ENCODE peak calls at places on chromosomes 12 and 14, in four cellular contexts. C, L, F and P are unnamed samples.

GRCh38 chr14:93926873-93927571 is at the start of gene FAM181A:
- DNase-seq in C (no peak), L (no peak), F (no peak), P (peak)

GRCh38 chr14:75806247-75806876 is 145.3 kb downstream of the TTLL5 start:
- DNase-seq in C (no peak), L (no peak), F (no peak), P (no peak)

GRCh38 chr12:23950775-23951391 is 1.4 kb upstream of the SOX5 start:
- DNase-seq in C (peak), L (no peak), F (no peak), P (peak)

GRCh38 chr14:102914474-102915291 is 7.8 kb upstream of the AMN start:
- DNase-seq in C (no peak), L (no peak), F (no peak), P (no peak)

GRCh38 chr12:57616383-57617101 is 5.3 kb downstream of the ARHGEF25 start:
- DNase-seq in C (no peak), L (no peak), F (no peak), P (no peak)

GRCh38 chr12:123164222-123164621 is 13.3 kb upstream of the PITPNM2 start:
- DNase-seq in C (no peak), L (no peak), F (no peak), P (no peak)

GRCh38 chr12:115619061-115619460 is 658.4 kb downstream of the MED13L start:
- DNase-seq in C (no peak), L (no peak), F (no peak), P (no peak)

GRCh38 chr14:80213602-80214001 is 2.3 kb upstream of the DIO2 start:
- DNase-seq in C (peak), L (no peak), F (no peak), P (no peak)

GRCh38 chr14:63513756-63514155 is 29.4 kb downstream of the PPP2R5E start:
- DNase-seq in C (no peak), L (no peak), F (no peak), P (no peak)

GRCh38 chr12:14874882-14875281 is 10.8 kb downstream of the MGP start:
- DNase-seq in C (no peak), L (no peak), F (no peak), P (no peak)

GRCh38 chr12:5997260-5997659 is 52.2 kb upstream of the ANO2 start:
- DNase-seq in C (no peak), L (no peak), F (no peak), P (no peak)

GRCh38 chr12:13472690-13473089 is 276.2 kb downstream of the EMP1 start:
- DNase-seq in C (no peak), L (no peak), F (no peak), P (no peak)

GRCh38 chr12:68780731-68781130 is 27.2 kb upstream of the MDM2 start:
- DNase-seq in C (peak), L (no peak), F (no peak), P (no peak)

GRCh38 chr14:105424861-105425260 is 5.2 kb downstream of the MTA1 start:
- DNase-seq in C (no peak), L (no peak), F (no peak), P (no peak)

GRCh38 chr12:93678779-93679178 is 1.6 kb downstream of the CRADD start:
- DNase-seq in C (no peak), L (no peak), F (no peak), P (no peak)

GRCh38 chr12:50550530-50551223 is 45.9 kb downstream of the DIP2B start:
- DNase-seq in C (no peak), L (no peak), F (no peak), P (no peak)

GRCh38 chr12:114414866-114415524 is 9.1 kb upstream of the TBX5 start:
- DNase-seq in C (no peak), L (no peak), F (no peak), P (no peak)

GRCh38 chr12:39375206-39375808 is 67.6 kb downstream of the KIF21A start:
- DNase-seq in C (no peak), L (no peak), F (no peak), P (no peak)

GRCh38 chr14:77088645-77089044 is 9.4 kb upstream of the CIPC start:
- DNase-seq in C (no peak), L (no peak), F (no peak), P (no peak)

GRCh38 chr12:121196902-121197301 is 13.0 kb upstream of the P2RX4 start:
- DNase-seq in C (no peak), L (no peak), F (no peak), P (no peak)

GRCh38 chr12:19695244-19696098 is 256.2 kb downstream of the AEBP2 start:
- DNase-seq in C (no peak), L (no peak), F (no peak), P (no peak)

GRCh38 chr12:67208326-67209067 is 60.7 kb upstream of the CAND1 start:
- DNase-seq in C (no peak), L (no peak), F (no peak), P (no peak)

GRCh38 chr14:87443787-87444186 is 549.2 kb downstream of the GALC start:
- DNase-seq in C (no peak), L (no peak), F (no peak), P (no peak)

GRCh38 chr12:54431911-54432814 is 13.1 kb upstream of the ITGA5 start:
- DNase-seq in C (peak), L (peak), F (no peak), P (no peak)

GRCh38 chr12:109797905-109798669 is 35.1 kb downstream of the TRPV4 start:
- DNase-seq in C (peak), L (no peak), F (no peak), P (no peak)

GRCh38 chr14:102498005-102498677 is 11.4 kb downstream of the ANKRD9 start:
- DNase-seq in C (no peak), L (no peak), F (no peak), P (no peak)

GRCh38 chr14:30656190-30656632 is 34.1 kb downstream of the SCFD1 start:
- DNase-seq in C (peak), L (no peak), F (peak), P (peak)

GRCh38 chr14:30657050-30657449 is 34.9 kb downstream of the SCFD1 start:
- DNase-seq in C (no peak), L (no peak), F (no peak), P (no peak)

GRCh38 chr14:30655658-30656057 is 33.5 kb downstream of the SCFD1 start:
- DNase-seq in C (no peak), L (no peak), F (no peak), P (no peak)

GRCh38 chr14:30658645-30659044 is 36.5 kb downstream of the SCFD1 start:
- DNase-seq in C (no peak), L (no peak), F (no peak), P (no peak)

DNA sequence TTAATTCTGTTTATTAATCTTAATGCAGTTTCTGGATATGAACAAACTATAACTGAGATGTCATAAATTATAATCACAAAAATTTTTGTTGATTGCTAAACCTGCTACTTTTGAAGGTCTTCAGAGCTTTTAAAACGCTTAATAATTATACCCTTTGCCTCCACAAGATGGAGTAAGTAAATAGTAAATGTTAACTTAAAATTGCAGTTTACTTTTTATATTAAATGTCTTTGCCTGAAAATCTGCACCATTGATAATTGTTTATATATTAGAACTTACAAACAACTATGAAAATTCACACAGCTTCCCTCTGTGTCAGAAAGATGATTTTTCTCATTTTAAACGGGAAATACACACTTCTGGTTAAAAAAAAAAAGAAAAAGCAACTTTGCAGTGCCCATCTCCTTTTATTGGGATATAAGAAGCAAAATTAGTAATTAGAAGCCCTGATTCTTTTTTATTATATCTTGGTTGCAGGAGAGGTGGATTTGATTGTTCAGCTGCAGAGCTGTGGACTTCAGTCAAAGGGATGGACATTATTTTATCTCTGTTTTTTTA is 35.6 kb downstream of the SCFD1 start:
- DNase-seq in C (no peak), L (no peak), F (peak), P (no peak)
- TF ChIP-seq CTCF in C (peak), L (peak), F (peak), P (peak)

GRCh38 chr12:52975820-52976573 is 27.1 kb downstream of the KRT18 start:
- DNase-seq in C (no peak), L (no peak), F (no peak), P (no peak)
- TF ChIP-seq CTCF in C (peak), L (no peak), F (peak), P (no peak)

GRCh38 chr14:67882973-67883372 is 63.4 kb downstream of the RAD51B start:
- DNase-seq in C (no peak), L (no peak), F (no peak), P (no peak)

GRCh38 chr14:67881225-67881624 is 61.6 kb downstream of the RAD51B start:
- DNase-seq in C (peak), L (no peak), F (no peak), P (no peak)

GRCh38 chr14:67886221-67886620 is 66.6 kb downstream of the RAD51B start:
- DNase-seq in C (peak), L (no peak), F (no peak), P (no peak)

GRCh38 chr14:67887478-67887877 is 67.9 kb downstream of the RAD51B start:
- DNase-seq in C (no peak), L (no peak), F (no peak), P (no peak)

DNA sequence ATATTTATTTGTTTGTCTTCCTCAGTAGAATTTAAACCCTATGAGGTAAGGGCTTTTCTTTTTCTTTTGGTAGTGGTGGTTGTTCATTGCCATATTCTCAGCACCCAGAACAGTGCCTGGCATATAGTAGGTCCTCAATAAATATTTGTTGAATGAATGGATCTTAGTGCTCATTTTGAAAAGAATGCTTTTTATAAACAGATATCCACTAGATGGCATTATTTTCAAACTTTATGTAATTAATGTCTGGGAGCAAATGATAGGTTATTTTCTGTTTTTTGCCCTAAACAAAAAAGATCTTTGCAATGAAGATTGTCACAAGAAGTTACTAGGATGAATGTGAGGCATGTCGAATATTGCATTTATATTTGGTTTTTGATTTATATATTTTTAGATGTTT is 64.1 kb downstream of the RAD51B start:
- DNase-seq in C (no peak), L (no peak), F (no peak), P (no peak)
- TF ChIP-seq CTCF in C (peak), L (peak), F (peak), P (peak)

DNA sequence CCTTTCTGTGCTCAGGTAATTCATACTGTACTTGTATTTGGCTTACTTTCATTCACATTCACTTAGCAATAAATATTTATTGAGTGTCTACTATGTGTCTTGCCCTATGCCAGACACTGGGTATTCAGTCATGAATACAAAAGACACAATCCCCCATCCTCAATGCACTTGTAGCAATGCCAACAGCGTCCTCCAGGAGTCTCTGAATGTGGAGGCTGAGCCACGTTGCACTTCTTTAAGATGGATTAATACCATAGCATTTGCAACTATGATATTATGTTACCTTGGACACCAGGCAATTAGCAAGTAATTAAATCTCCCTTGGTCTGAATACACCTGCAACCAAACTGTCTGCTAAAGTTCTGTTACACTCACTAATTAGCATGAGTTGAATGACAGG is 58.8 kb downstream of the OTX2 start:
- DNase-seq in C (no peak), L (no peak), F (no peak), P (no peak)
- TF ChIP-seq CTCF in C (no peak), L (no peak), F (no peak), P (peak)

GRCh38 chr12:79690606-79691298 is at the start of gene PAWR:
- DNase-seq in C (peak), L (no peak), F (peak), P (peak)

GRCh38 chr12:79691299-79692248 is 810 bp upstream of the PAWR start:
- DNase-seq in C (peak), L (peak), F (no peak), P (no peak)

GRCh38 chr12:79689041-79689476 is 1.7 kb downstream of the PAWR start:
- DNase-seq in C (no peak), L (no peak), F (no peak), P (no peak)

GRCh38 chr12:79689477-79690155 is 1.1 kb downstream of the PAWR start:
- DNase-seq in C (peak), L (no peak), F (peak), P (peak)

DNA sequence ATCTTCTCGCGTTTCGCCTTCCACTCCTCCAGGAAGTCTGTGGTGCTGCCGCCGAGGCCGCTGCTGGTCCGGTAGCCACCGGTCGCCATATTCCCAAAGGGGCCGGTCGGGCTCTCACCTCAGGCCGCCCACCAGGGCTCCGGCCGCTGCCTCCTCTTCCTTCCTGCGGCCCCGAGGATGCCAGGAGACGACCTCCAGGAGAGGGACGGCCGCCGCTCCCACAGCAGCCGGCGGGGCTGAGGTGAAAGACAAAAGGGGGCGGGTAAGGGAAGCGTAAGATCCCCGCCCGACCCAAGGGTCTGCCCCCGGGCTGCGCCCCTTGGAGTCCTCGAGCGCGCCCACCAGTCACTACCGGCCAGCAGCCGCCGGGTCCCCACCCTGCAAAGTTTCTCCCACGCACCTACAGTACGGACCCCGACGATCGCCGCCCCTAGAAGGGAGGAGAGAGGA is 583 bp downstream of the PAWR start:
- DNase-seq in C (peak), L (no peak), F (no peak), P (peak)
- TF ChIP-seq CTCF in C (no peak), L (no peak), F (no peak), P (no peak)

GRCh38 chr12:2458113-2458414 is 336.7 kb upstream of the FKBP4 start:
- DNase-seq in C (no peak), L (no peak), F (no peak), P (no peak)

GRCh38 chr12:2456813-2457186 is 338.0 kb upstream of the FKBP4 start:
- DNase-seq in C (no peak), L (no peak), F (no peak), P (no peak)

GRCh38 chr12:2455410-2455809 is 339.4 kb upstream of the FKBP4 start:
- DNase-seq in C (no peak), L (no peak), F (no peak), P (no peak)

GRCh38 chr12:2456122-2456812 is 338.5 kb upstream of the FKBP4 start:
- DNase-seq in C (no peak), L (no peak), F (no peak), P (no peak)

DNA sequence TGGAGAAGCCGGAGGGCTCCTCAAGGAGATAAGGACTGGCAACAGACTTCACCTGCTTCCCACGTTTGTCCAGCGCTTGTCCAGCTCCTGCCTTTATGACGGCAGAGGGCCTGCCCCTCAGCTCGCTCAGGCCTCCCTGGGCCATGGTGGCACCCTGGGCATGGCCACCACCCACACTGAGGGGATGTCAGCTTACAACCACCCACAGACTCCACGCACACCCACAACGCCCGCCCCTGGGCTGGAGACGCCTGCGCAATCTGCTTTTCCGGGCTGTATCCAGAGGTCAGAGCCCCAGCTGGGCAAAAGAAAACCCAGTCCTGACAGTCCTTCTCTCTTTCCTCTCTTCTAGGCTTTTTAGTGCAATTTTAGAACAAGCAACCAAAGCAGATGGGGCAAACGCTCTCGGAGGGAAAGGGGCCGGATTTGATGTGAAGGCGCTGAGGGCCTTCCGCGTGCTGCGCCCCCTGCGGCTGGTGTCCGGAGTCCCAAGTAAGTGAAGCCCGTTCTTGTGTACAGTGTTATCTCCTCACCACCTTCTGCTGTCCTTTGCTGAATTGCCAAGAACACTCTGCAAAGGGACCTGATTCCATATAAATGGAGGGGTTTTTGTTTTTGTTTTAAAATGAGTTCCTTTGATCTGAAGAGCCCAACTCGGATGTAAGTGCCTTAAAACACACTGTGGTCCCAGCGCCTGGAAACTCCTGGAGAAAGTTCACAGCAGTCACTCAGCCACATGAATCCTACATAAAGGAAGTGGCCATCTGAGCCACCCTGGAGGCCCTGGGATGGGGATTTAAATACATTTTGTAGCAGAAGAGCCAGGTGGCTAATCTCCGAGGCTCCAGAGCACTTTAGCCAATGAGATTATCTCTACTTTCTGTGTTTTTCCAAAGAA is 337.3 kb upstream of the FKBP4 start:
- DNase-seq in C (no peak), L (no peak), F (no peak), P (no peak)
- TF ChIP-seq CTCF in C (no peak), L (no peak), F (no peak), P (no peak)

GRCh38 chr12:118439068-118439467 is 62.7 kb downstream of the SUDS3 start:
- DNase-seq in C (no peak), L (no peak), F (no peak), P (no peak)

GRCh38 chr12:118430516-118430915 is 54.2 kb downstream of the SUDS3 start:
- DNase-seq in C (no peak), L (no peak), F (no peak), P (no peak)

GRCh38 chr12:118432812-118433540 is 56.6 kb downstream of the SUDS3 start:
- DNase-seq in C (no peak), L (no peak), F (no peak), P (no peak)

GRCh38 chr12:118436986-118437385 is 60.6 kb downstream of the SUDS3 start:
- DNase-seq in C (no peak), L (no peak), F (no peak), P (no peak)

GRCh38 chr12:118436002-118436724 is 59.8 kb downstream of the SUDS3 start:
- DNase-seq in C (peak), L (no peak), F (no peak), P (peak)
- TF ChIP-seq CTCF in C (no peak), L (no peak), F (peak), P (peak)

GRCh38 chr14:35403397-35404245 is 928 bp downstream of the NFKBIA start:
- DNase-seq in C (peak), L (peak), F (peak), P (peak)
- TF ChIP-seq CTCF in C (no peak), L (no peak), F (peak), P (no peak)

GRCh38 chr12:96155181-96155580 is 39.0 kb upstream of the ELK3 start:
- DNase-seq in C (no peak), L (no peak), F (no peak), P (no peak)

GRCh38 chr12:96146747-96147146 is 47.4 kb upstream of the ELK3 start:
- DNase-seq in C (no peak), L (no peak), F (no peak), P (no peak)

GRCh38 chr12:96153131-96153724 is 40.9 kb upstream of the ELK3 start:
- DNase-seq in C (no peak), L (no peak), F (no peak), P (no peak)

GRCh38 chr12:96155781-96156180 is 38.4 kb upstream of the ELK3 start:
- DNase-seq in C (no peak), L (no peak), F (no peak), P (no peak)

GRCh38 chr12:96150442-96150841 is 43.7 kb upstream of the ELK3 start:
- DNase-seq in C (no peak), L (no peak), F (no peak), P (no peak)
- TF ChIP-seq CTCF in C (no peak), L (no peak), F (no peak), P (no peak)

GRCh38 chr12:26121323-26121740 is 3.5 kb downstream of the BHLHE41 start:
- DNase-seq in C (no peak), L (no peak), F (no peak), P (no peak)

GRCh38 chr12:26123482-26123980 is 1.3 kb downstream of the BHLHE41 start:
- DNase-seq in C (no peak), L (no peak), F (no peak), P (no peak)

GRCh38 chr12:26120561-26121274 is 4.1 kb downstream of the BHLHE41 start:
- DNase-seq in C (no peak), L (no peak), F (no peak), P (no peak)

GRCh38 chr12:26122681-26123481 is 2.0 kb downstream of the BHLHE41 start:
- DNase-seq in C (peak), L (no peak), F (no peak), P (peak)

GRCh38 chr12:26121841-26122680 is 2.8 kb downstream of the BHLHE41 start:
- DNase-seq in C (peak), L (no peak), F (no peak), P (peak)
- TF ChIP-seq CTCF in C (no peak), L (no peak), F (no peak), P (no peak)